ENCODE peak calls at places on chromosomes 13 and 19, in five cellular contexts. One of them, this sample, is unnamed.

GRCh38 chr19:41939861-41940442 is 11.7 kb upstream of the ERFL start:
- DNase-seq in A549: peak
- DNase-seq in H1: no peak
- DNase-seq in K562: peak
- DNase-seq in SK-N-SH: peak
- DNase-seq in this sample: no peak

GRCh38 chr19:4390862-4391693 is 9.3 kb downstream of the SH3GL1 start:
- DNase-seq in H1: no peak
- DNase-seq in A549: no peak
- DNase-seq in K562: no peak
- DNase-seq in SK-N-SH: no peak
- DNase-seq in this sample: no peak

GRCh38 chr19:41995959-41996797 is 2.1 kb upstream of the ATP1A3 start:
- DNase-seq in SK-N-SH: peak
- DNase-seq in A549: peak
- DNase-seq in K562: peak
- DNase-seq in H1: no peak
- DNase-seq in this sample: no peak

GRCh38 chr19:3284759-3285646 is 60.5 kb downstream of the CELF5 start:
- DNase-seq in H1: peak
- DNase-seq in SK-N-SH: peak
- DNase-seq in K562: peak
- DNase-seq in A549: peak
- DNase-seq in this sample: peak

GRCh38 chr19:50046649-50047503 is 21.1 kb downstream of the ZNF473 start:
- DNase-seq in H1: no peak
- DNase-seq in K562: peak
- DNase-seq in A549: no peak
- DNase-seq in SK-N-SH: peak
- DNase-seq in this sample: peak

GRCh38 chr13:107329991-107330390 is 762.1 kb upstream of the ARGLU1 start:
- DNase-seq in A549: no peak
- DNase-seq in H1: no peak
- DNase-seq in SK-N-SH: no peak
- DNase-seq in K562: no peak
- DNase-seq in this sample: peak

GRCh38 chr19:45498411-45499195 is at the start of gene PPM1N:
- DNase-seq in H1: no peak
- DNase-seq in K562: peak
- DNase-seq in A549: no peak
- DNase-seq in SK-N-SH: no peak
- DNase-seq in this sample: peak

GRCh38 chr19:58311345-58311744 is 6.2 kb downstream of the ERVK3-1 start:
- DNase-seq in A549: no peak
- DNase-seq in H1: no peak
- DNase-seq in K562: no peak
- DNase-seq in SK-N-SH: no peak
- DNase-seq in this sample: no peak

GRCh38 chr19:55206664-55207500 is 2.4 kb downstream of the PTPRH start:
- DNase-seq in A549: peak
- DNase-seq in H1: no peak
- DNase-seq in K562: peak
- DNase-seq in SK-N-SH: peak
- DNase-seq in this sample: peak

DNA sequence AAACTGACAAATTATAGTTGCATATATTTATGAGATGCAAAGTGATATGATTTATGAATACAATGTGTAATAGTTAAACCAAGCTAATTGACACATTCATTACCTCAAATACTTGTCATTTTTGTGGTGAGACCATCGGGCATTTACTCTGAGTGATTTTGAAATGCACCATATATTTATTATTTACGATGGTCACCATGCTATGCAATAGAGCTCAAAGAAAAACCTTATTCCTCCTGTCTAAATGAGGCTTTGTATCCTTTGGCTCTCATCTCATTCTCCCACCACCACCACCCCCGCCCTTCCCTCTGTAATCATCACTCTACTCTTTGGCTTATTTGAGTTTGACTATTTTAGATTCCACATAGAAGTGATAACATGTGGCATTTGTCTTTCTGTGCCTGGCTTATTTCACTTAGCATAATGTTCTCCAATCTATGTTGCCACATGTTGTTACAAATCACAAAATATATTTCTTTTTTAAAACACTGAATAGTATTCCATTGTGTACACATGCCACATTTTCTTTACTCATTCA is 124.9 kb downstream of the CYSLTR2 start:
- DNase-seq in A549: no peak
- DNase-seq in K562: no peak
- DNase-seq in SK-N-SH: no peak
- DNase-seq in H1: no peak
- DNase-seq in this sample: no peak
- TF ChIP-seq RAD21 in A549: no peak
- TF ChIP-seq RAD21 in K562: no peak
- TF ChIP-seq RAD21 in SK-N-SH: no peak
- TF ChIP-seq RAD21 in H1: no peak
- TF ChIP-seq RAD21 in this sample: no peak

DNA sequence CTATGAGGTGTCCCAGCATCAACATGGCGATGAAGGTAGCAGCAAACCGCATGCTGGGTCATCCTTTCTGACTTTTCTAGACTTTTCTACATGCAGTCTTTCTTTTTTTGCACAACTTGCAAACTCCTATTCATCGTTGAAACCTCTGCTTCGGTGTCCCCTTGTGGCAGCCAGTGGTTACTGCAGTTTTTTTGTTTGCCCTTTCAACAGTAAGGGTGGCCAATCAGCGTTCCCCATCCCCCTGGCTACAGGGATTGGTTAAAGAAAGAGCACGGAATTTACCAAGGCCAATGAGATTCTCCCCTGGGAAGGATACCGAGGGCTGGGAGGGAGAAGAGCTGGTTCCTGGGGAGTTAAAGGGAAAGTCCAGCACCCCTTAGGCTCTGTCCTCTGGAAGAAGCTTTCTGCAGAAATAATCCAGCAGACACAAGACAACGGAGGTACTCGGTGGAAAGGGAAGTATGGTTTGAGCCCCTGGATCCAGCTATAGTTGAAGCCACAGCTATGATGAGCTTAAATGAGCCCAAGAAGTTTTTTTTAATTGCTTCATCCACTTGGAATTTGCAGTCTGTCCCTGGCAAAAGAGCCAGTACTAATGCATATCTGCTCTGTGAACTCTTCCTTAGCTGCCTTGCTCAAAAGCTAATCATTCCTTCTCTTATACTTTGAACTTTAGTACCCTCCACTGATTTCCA is 5.6 kb upstream of the LSM4 start:
- DNase-seq in A549: peak
- DNase-seq in SK-N-SH: peak
- DNase-seq in K562: peak
- DNase-seq in H1: peak
- DNase-seq in this sample: peak
- TF ChIP-seq RAD21 in A549: peak
- TF ChIP-seq RAD21 in SK-N-SH: peak
- TF ChIP-seq RAD21 in K562: peak
- TF ChIP-seq RAD21 in H1: peak
- TF ChIP-seq RAD21 in this sample: peak

DNA sequence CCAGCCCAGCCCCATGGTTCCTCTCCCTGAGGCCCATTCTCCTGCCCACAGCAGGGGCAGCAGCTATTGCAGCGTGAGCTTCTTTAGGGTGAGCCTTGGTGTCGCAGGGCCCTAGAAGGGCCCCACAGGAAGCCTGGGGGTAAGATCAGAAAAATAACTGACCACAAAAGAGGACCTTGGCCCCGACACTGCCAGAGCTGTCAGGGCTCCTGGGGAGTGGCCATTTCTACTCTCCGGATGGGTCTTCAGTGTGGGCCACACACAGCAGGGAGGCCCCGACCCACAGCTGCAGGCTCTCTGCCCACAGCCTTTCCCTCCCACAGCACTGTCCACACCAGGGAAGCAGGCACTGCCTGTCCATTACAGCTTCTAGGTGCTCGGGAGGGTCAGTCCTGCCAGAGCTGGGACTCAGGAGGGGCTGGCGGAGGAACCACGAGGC is 3.5 kb upstream of the SIGLEC8 start:
- DNase-seq in H1: no peak
- DNase-seq in SK-N-SH: no peak
- DNase-seq in A549: no peak
- DNase-seq in K562: no peak
- DNase-seq in this sample: no peak
- TF ChIP-seq RAD21 in H1: no peak
- TF ChIP-seq RAD21 in SK-N-SH: no peak
- TF ChIP-seq RAD21 in A549: no peak
- TF ChIP-seq RAD21 in K562: no peak
- TF ChIP-seq RAD21 in this sample: no peak

GRCh38 chr13:63336549-63336948 is 1920.9 kb upstream of the PCDH20 start:
- DNase-seq in SK-N-SH: no peak
- DNase-seq in K562: no peak
- DNase-seq in A549: no peak
- DNase-seq in H1: no peak
- DNase-seq in this sample: no peak
- TF ChIP-seq RAD21 in SK-N-SH: no peak
- TF ChIP-seq RAD21 in K562: no peak
- TF ChIP-seq RAD21 in A549: no peak
- TF ChIP-seq RAD21 in H1: no peak
- TF ChIP-seq RAD21 in this sample: no peak

GRCh38 chr19:33397536-33398360 is 24.2 kb downstream of the CEBPG start:
- DNase-seq in SK-N-SH: peak
- DNase-seq in A549: no peak
- DNase-seq in K562: peak
- DNase-seq in H1: no peak
- DNase-seq in this sample: no peak

GRCh38 chr19:33395561-33396550 is 22.3 kb downstream of the CEBPG start:
- DNase-seq in K562: no peak
- DNase-seq in SK-N-SH: peak
- DNase-seq in H1: no peak
- DNase-seq in A549: no peak
- DNase-seq in this sample: peak

GRCh38 chr19:33398361-33399060 is 25.0 kb downstream of the CEBPG start:
- DNase-seq in A549: no peak
- DNase-seq in SK-N-SH: no peak
- DNase-seq in K562: no peak
- DNase-seq in H1: no peak
- DNase-seq in this sample: no peak

GRCh38 chr19:33394723-33395560 is 21.4 kb downstream of the CEBPG start:
- DNase-seq in H1: no peak
- DNase-seq in A549: no peak
- DNase-seq in K562: no peak
- DNase-seq in SK-N-SH: peak
- DNase-seq in this sample: no peak

DNA sequence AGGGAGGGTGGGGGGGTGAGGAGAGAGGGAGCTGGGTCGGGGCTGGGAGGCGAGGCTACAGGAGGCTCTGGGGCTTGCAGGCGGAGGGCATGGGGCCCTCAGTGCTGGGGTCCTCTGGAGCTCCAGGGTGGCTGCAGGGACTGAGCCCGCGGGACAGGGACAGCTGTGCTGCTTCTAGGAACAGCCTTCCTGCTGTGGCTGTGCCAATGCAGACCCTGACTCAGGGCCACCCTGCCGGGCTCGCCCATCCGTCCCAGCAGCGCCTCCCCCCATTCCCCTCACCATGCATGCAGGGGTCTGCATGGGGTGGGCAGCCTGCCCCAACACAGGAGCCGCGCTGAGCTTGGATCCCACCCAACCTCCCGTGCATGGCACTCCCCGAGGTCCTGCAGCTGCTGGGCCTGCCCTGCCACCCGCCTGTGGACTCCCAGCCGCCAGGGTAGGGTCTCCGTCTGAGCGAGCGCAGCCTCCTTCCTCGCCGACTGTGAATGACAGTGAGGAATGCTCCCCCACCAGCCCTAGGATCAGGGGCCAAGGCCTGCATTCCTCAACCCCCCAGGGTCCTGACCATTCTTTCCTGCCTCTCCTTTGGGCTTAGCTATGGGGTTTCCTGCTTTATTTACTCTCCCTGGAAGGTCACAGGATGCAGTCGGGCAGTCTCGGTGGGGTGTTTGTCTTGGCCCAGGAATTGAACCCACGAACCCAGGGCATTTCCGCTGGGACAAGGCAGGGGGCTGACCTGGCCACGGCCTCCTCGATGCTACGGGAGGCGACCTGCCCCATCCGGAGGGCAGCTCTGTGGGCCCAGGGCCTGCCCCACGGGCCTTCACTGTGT is 23.4 kb downstream of the CEBPG start:
- DNase-seq in H1: no peak
- DNase-seq in A549: no peak
- DNase-seq in K562: no peak
- DNase-seq in SK-N-SH: peak
- DNase-seq in this sample: no peak
- TF ChIP-seq RAD21 in H1: no peak
- TF ChIP-seq RAD21 in A549: no peak
- TF ChIP-seq RAD21 in K562: no peak
- TF ChIP-seq RAD21 in SK-N-SH: no peak
- TF ChIP-seq RAD21 in this sample: no peak

DNA sequence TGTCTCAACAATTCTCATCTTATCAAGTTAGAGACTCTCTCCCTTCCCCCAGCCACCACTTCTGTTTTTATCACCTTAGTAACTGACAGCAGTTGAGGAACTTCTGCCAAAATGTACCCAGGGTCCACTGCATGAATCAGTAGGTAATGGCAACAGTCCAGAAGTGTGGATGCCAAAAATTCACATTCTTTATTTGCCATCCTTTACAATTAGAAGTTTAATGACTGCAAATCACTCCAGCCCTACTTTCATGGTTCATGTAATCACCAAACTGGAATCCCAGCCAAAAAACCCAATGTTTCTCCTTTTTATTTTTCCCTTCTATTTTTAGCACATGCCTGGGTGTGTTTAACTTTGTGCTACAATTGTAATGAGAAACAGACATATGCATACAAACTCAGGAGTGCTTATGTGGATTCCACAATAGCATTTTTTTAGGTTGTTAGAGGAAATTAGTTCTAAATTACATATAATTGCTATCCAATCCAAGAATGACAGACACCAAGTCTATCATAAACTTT is 243.5 kb downstream of the RGCC start:
- DNase-seq in A549: no peak
- DNase-seq in H1: no peak
- DNase-seq in SK-N-SH: peak
- DNase-seq in K562: peak
- DNase-seq in this sample: peak
- TF ChIP-seq RAD21 in A549: no peak
- TF ChIP-seq RAD21 in H1: no peak
- TF ChIP-seq RAD21 in SK-N-SH: no peak
- TF ChIP-seq RAD21 in K562: no peak
- TF ChIP-seq RAD21 in this sample: no peak